ENCODE peak calls at places on chromosomes 11 and 22, in eight cellular contexts. C is T-helper 9 cell; X is effector memory CD8-positive, alpha-beta T cell; J is Peyer's patch; N is renal cortical epithelial cell; H is SW480; W is EL; D is body of pancreas. M is an unnamed sample.

GRCh38 chr11:2933376-2934056 is 4.3 kb upstream of the PHLDA2 start:
- DNase-seq in C (peak), X (no peak), J (no peak), N (peak), H (peak), W (peak), D (peak), M (peak)

GRCh38 chr11:47318166-47318565 is 34.3 kb downstream of the MYBPC3 start:
- DNase-seq in C (no peak), X (no peak), J (no peak), N (no peak), H (no peak), W (no peak), D (no peak), M (no peak)

GRCh38 chr11:101428918-101429317 is 154.9 kb downstream of the TRPC6 start:
- DNase-seq in C (no peak), X (no peak), J (no peak), N (peak), H (no peak), W (peak), D (peak), M (no peak)

GRCh38 chr11:45145083-45145420 is 1.4 kb upstream of the PRDM11 start:
- DNase-seq in C (no peak), X (no peak), J (no peak), N (no peak), H (no peak), W (no peak), D (no peak), M (no peak)

GRCh38 chr11:99952816-99953215 is 734.3 kb upstream of the ARHGAP42 start:
- DNase-seq in C (no peak), X (no peak), J (no peak), N (peak), H (no peak), W (no peak), D (no peak), M (no peak)

GRCh38 chr11:65452806-65453490 is 30.4 kb downstream of the NEAT1 start:
- DNase-seq in C (no peak), X (no peak), J (no peak), N (peak), H (peak), W (peak), D (no peak), M (peak)

GRCh38 chr22:37753746-37754145 is 54.0 kb upstream of the GCAT start:
- DNase-seq in C (no peak), X (no peak), J (no peak), N (peak), H (no peak), W (peak), D (peak), M (no peak)

GRCh38 chr11:100939581-100939980 is 190.0 kb downstream of the PGR start:
- DNase-seq in C (no peak), X (no peak), J (no peak), N (no peak), H (no peak), W (no peak), D (no peak), M (no peak)

GRCh38 chr11:67494371-67495233 is 10.6 kb downstream of the PITPNM1 start:
- DNase-seq in C (no peak), X (no peak), J (no peak), N (no peak), H (no peak), W (no peak), D (no peak), M (no peak)

GRCh38 chr11:118229274-118229847 is 4.5 kb upstream of the JAML start:
- DNase-seq in C (no peak), X (no peak), J (no peak), N (no peak), H (no peak), W (no peak), D (no peak), M (no peak)

GRCh38 chr11:76169473-76169881 is 36.8 kb downstream of the WNT11 start:
- DNase-seq in C (no peak), X (no peak), J (no peak), N (peak), H (no peak), W (no peak), D (no peak), M (no peak)

GRCh38 chr11:71420455-71421241 is 27.5 kb downstream of the DHCR7 start:
- DNase-seq in C (no peak), X (no peak), J (peak), N (peak), H (peak), W (peak), D (peak), M (peak)

GRCh38 chr11:85740464-85741400 is 54.7 kb upstream of the CCDC89 start:
- DNase-seq in C (no peak), X (no peak), J (no peak), N (peak), H (no peak), W (peak), D (no peak), M (no peak)

GRCh38 chr22:22836635-22837034 is 51.0 kb upstream of the IGLL5 start:
- DNase-seq in C (no peak), X (no peak), J (no peak), N (peak), H (no peak), W (no peak), D (no peak), M (no peak)

GRCh38 chr11:121226415-121227263 is 65.9 kb upstream of the SC5D start:
- DNase-seq in C (no peak), X (no peak), J (no peak), N (no peak), H (no peak), W (no peak), D (no peak), M (no peak)

GRCh38 chr11:8248786-8249185 is 14.9 kb downstream of the LMO1 start:
- DNase-seq in C (no peak), X (no peak), J (no peak), N (no peak), H (no peak), W (no peak), D (no peak), M (no peak)

GRCh38 chr22:26393929-26394328 is 35.1 kb upstream of the ASPHD2 start:
- DNase-seq in C (no peak), X (no peak), J (no peak), N (no peak), H (no peak), W (no peak), D (no peak), M (no peak)

GRCh38 chr11:130999992-131000770 is 83.9 kb upstream of the SNX19 start:
- DNase-seq in C (no peak), X (no peak), J (no peak), N (peak), H (peak), W (peak), D (no peak), M (no peak)

GRCh38 chr11:44999068-44999467 is 48.4 kb upstream of the TP53I11 start:
- DNase-seq in C (no peak), X (no peak), J (no peak), N (no peak), H (no peak), W (no peak), D (no peak), M (no peak)

GRCh38 chr11:130199792-130200191 is 40.2 kb downstream of the ST14 start:
- DNase-seq in C (no peak), X (no peak), J (no peak), N (no peak), H (no peak), W (no peak), D (no peak), M (no peak)

GRCh38 chr22:23910496-23911190 is 16.5 kb downstream of the MIF start:
- DNase-seq in C (no peak), X (no peak), J (no peak), N (no peak), H (no peak), W (no peak), D (no peak), M (no peak)

GRCh38 chr11:13463779-13464290 is 813 bp upstream of the BTBD10 start:
- DNase-seq in C (no peak), X (no peak), J (no peak), N (no peak), H (no peak), W (no peak), D (no peak), M (no peak)

GRCh38 chr22:27768027-27768640 is 33.4 kb downstream of the MN1 start:
- DNase-seq in C (no peak), X (no peak), J (no peak), N (no peak), H (no peak), W (no peak), D (no peak), M (no peak)

GRCh38 chr22:29004647-29005371 is 56.8 kb downstream of the C22orf31 start:
- DNase-seq in C (no peak), X (no peak), J (no peak), N (peak), H (peak), W (no peak), D (peak), M (no peak)

GRCh38 chr11:46903846-46904245 is 14.5 kb downstream of the LRP4 start:
- DNase-seq in C (no peak), X (no peak), J (no peak), N (no peak), H (no peak), W (no peak), D (no peak), M (no peak)

GRCh38 chr11:2521081-2521480 is 76.3 kb downstream of the KCNQ1 start:
- DNase-seq in C (no peak), X (no peak), J (no peak), N (no peak), H (no peak), W (no peak), D (no peak), M (no peak)

GRCh38 chr22:22078329-22078728 is 95.7 kb upstream of the TOP3B start:
- DNase-seq in C (no peak), X (no peak), J (no peak), N (no peak), H (no peak), W (no peak), D (no peak), M (no peak)

GRCh38 chr11:71843858-71844257 is 10.9 kb downstream of the DEFB108B start:
- DNase-seq in C (no peak), X (no peak), J (no peak), N (no peak), H (no peak), W (no peak), D (no peak), M (no peak)

GRCh38 chr11:31450841-31451240 is 58.6 kb downstream of the IMMP1L start:
- DNase-seq in C (no peak), X (no peak), J (no peak), N (no peak), H (no peak), W (no peak), D (no peak), M (no peak)

GRCh38 chr11:134264966-134265365 is 11.2 kb upstream of the GLB1L3 start:
- DNase-seq in C (no peak), X (no peak), J (no peak), N (no peak), H (no peak), W (no peak), D (no peak), M (no peak)

GRCh38 chr11:46112961-46113617 is 8.2 kb downstream of the PHF21A start:
- DNase-seq in C (no peak), X (peak), J (no peak), N (peak), H (peak), W (peak), D (peak), M (peak)

GRCh38 chr11:61295596-61295926 is 445 bp upstream of the VWCE start:
- DNase-seq in C (no peak), X (no peak), J (no peak), N (no peak), H (no peak), W (no peak), D (peak), M (no peak)

GRCh38 chr11:39327302-39327701 is 2132.2 kb downstream of the LRRC4C start:
- DNase-seq in C (no peak), X (no peak), J (no peak), N (no peak), H (no peak), W (no peak), D (peak), M (no peak)

GRCh38 chr11:75269367-75269660 is 28.7 kb downstream of the TPBGL start:
- DNase-seq in C (no peak), X (no peak), J (no peak), N (no peak), H (no peak), W (no peak), D (no peak), M (no peak)

GRCh38 chr11:69002101-69002742 is 10.8 kb downstream of the MRGPRF start:
- DNase-seq in C (no peak), X (no peak), J (no peak), N (no peak), H (no peak), W (no peak), D (no peak), M (no peak)

GRCh38 chr11:95698939-95699562 is 90.5 kb downstream of the FAM76B start:
- DNase-seq in C (no peak), X (no peak), J (no peak), N (peak), H (no peak), W (no peak), D (no peak), M (no peak)

GRCh38 chr11:69434341-69434960 is 47.0 kb upstream of the LINC01488 start:
- DNase-seq in C (no peak), X (no peak), J (no peak), N (no peak), H (no peak), W (no peak), D (no peak), M (no peak)

GRCh38 chr22:20965104-20965887 is 1.8 kb upstream of the AIFM3 start:
- DNase-seq in C (no peak), X (no peak), J (no peak), N (no peak), H (no peak), W (no peak), D (no peak), M (no peak)

M was measured in H54.